ENCODE peak calls at places on chromosome 3, in six cellular contexts. One of them, this sample, is unnamed.

GRCh38 chr3:136733317-136733833 is 18.8 kb downstream of the STAG1 start:
- DNase-seq in A549: no peak
- DNase-seq in endothelial cell of umbilical vein: peak
- DNase-seq in GM12878: no peak
- DNase-seq in HepG2: no peak
- DNase-seq in NB4: no peak
- DNase-seq in this sample: no peak

GRCh38 chr3:183295211-183295610 is 42.2 kb downstream of the B3GNT5 start:
- DNase-seq in A549: peak
- DNase-seq in endothelial cell of umbilical vein: no peak
- DNase-seq in GM12878: no peak
- DNase-seq in HepG2: peak
- DNase-seq in NB4: peak
- DNase-seq in this sample: no peak

GRCh38 chr3:194269610-194270145 is 81.5 kb downstream of the CPN2 start:
- DNase-seq in A549: no peak
- DNase-seq in endothelial cell of umbilical vein: peak
- DNase-seq in GM12878: no peak
- DNase-seq in HepG2: no peak
- DNase-seq in NB4: no peak
- DNase-seq in this sample: peak

GRCh38 chr3:13644341-13645082 is 95.6 kb downstream of the FBLN2 start:
- DNase-seq in A549: no peak
- DNase-seq in endothelial cell of umbilical vein: no peak
- DNase-seq in GM12878: no peak
- DNase-seq in HepG2: no peak
- DNase-seq in NB4: no peak
- DNase-seq in this sample: no peak

GRCh38 chr3:177816667-177817208 is 619.5 kb upstream of the TBL1XR1 start:
- DNase-seq in A549: peak
- DNase-seq in endothelial cell of umbilical vein: peak
- DNase-seq in GM12878: no peak
- DNase-seq in HepG2: peak
- DNase-seq in NB4: peak
- DNase-seq in this sample: no peak

GRCh38 chr3:115626006-115626409 is 2.7 kb downstream of the GAP43 start:
- DNase-seq in A549: no peak
- DNase-seq in endothelial cell of umbilical vein: no peak
- DNase-seq in GM12878: no peak
- DNase-seq in HepG2: no peak
- DNase-seq in NB4: peak
- DNase-seq in this sample: no peak

GRCh38 chr3:19866751-19867347 is 67.2 kb downstream of the EFHB start:
- DNase-seq in A549: peak
- DNase-seq in endothelial cell of umbilical vein: peak
- DNase-seq in GM12878: peak
- DNase-seq in HepG2: peak
- DNase-seq in NB4: peak
- DNase-seq in this sample: peak

GRCh38 chr3:138898301-138898700 is 48.6 kb downstream of the FOXL2 start:
- DNase-seq in A549: no peak
- DNase-seq in endothelial cell of umbilical vein: peak
- DNase-seq in GM12878: no peak
- DNase-seq in HepG2: no peak
- DNase-seq in NB4: no peak
- DNase-seq in this sample: no peak

GRCh38 chr3:56800373-56801150 is 1.2 kb downstream of the ARHGEF3 start:
- DNase-seq in A549: no peak
- DNase-seq in endothelial cell of umbilical vein: peak
- DNase-seq in GM12878: no peak
- DNase-seq in HepG2: no peak
- DNase-seq in NB4: no peak
- DNase-seq in this sample: no peak

GRCh38 chr3:138513073-138513843 is 78.8 kb downstream of the ESYT3 start:
- DNase-seq in A549: no peak
- DNase-seq in endothelial cell of umbilical vein: no peak
- DNase-seq in GM12878: peak
- DNase-seq in HepG2: no peak
- DNase-seq in NB4: no peak
- DNase-seq in this sample: no peak

GRCh38 chr3:11385908-11386307 is 113.7 kb downstream of the ATG7 start:
- DNase-seq in A549: peak
- DNase-seq in endothelial cell of umbilical vein: peak
- DNase-seq in GM12878: no peak
- DNase-seq in HepG2: no peak
- DNase-seq in NB4: no peak
- DNase-seq in this sample: no peak

GRCh38 chr3:133895208-133896001 is at the start of gene RAB6B:
- DNase-seq in A549: no peak
- DNase-seq in endothelial cell of umbilical vein: peak
- DNase-seq in GM12878: no peak
- DNase-seq in HepG2: no peak
- DNase-seq in NB4: peak
- DNase-seq in this sample: peak

DNA sequence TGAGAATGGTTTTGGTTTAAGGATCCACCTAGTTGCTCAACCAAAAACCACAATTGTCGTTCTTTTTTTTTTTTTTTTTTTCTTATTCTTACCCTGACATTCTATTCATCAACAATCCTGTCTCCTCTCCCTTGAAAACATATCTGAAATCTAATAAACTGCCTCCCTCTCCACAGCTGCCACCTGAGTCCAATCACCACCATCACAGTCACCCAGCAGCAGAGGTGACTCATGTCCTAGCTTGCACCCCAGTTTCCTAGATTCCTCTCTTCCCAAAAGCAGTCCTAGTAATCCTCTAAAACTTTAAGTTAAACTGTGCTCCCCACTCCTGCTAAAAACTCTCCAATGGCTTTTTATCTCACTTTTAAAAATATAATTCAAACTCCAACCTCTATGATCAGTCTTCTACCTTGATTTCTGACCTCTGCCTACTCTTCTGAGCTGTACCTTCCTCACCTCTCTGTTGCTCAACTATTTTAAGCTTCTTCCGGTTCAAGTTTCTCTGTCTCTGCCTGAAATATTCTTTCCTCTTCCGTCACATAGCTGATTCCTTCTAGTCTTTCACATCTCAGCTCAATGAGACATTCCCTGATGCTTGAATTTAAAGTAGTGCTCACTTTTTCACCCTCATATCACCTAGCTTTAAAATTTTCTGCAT is 33.7 kb upstream of the RBMS3 start:
- DNase-seq in A549: no peak
- DNase-seq in endothelial cell of umbilical vein: no peak
- DNase-seq in GM12878: no peak
- DNase-seq in HepG2: no peak
- DNase-seq in NB4: no peak
- DNase-seq in this sample: no peak
- TF ChIP-seq MYC in A549: no peak
- TF ChIP-seq MYC in endothelial cell of umbilical vein: no peak
- TF ChIP-seq MYC in GM12878: no peak
- TF ChIP-seq MYC in HepG2: no peak
- TF ChIP-seq MYC in NB4: no peak
- TF ChIP-seq MYC in this sample: no peak

GRCh38 chr3:165185707-165186327 is 10.4 kb downstream of the SLITRK3 start:
- DNase-seq in A549: peak
- DNase-seq in endothelial cell of umbilical vein: peak
- DNase-seq in GM12878: peak
- DNase-seq in HepG2: peak
- DNase-seq in NB4: peak
- DNase-seq in this sample: peak
- TF ChIP-seq MYC in A549: no peak
- TF ChIP-seq MYC in endothelial cell of umbilical vein: no peak
- TF ChIP-seq MYC in GM12878: no peak
- TF ChIP-seq MYC in HepG2: no peak
- TF ChIP-seq MYC in NB4: no peak
- TF ChIP-seq MYC in this sample: no peak

GRCh38 chr3:71229905-71230657 is 353.4 kb downstream of the FOXP1 start:
- DNase-seq in A549: no peak
- DNase-seq in endothelial cell of umbilical vein: peak
- DNase-seq in GM12878: no peak
- DNase-seq in HepG2: no peak
- DNase-seq in NB4: no peak
- DNase-seq in this sample: no peak

GRCh38 chr3:71228156-71228885 is 355.2 kb downstream of the FOXP1 start:
- DNase-seq in A549: no peak
- DNase-seq in endothelial cell of umbilical vein: no peak
- DNase-seq in GM12878: no peak
- DNase-seq in HepG2: no peak
- DNase-seq in NB4: no peak
- DNase-seq in this sample: no peak

GRCh38 chr3:71232175-71232679 is 351.3 kb downstream of the FOXP1 start:
- DNase-seq in A549: no peak
- DNase-seq in endothelial cell of umbilical vein: no peak
- DNase-seq in GM12878: no peak
- DNase-seq in HepG2: no peak
- DNase-seq in NB4: no peak
- DNase-seq in this sample: no peak

GRCh38 chr3:71232895-71233294 is 350.6 kb downstream of the FOXP1 start:
- DNase-seq in A549: no peak
- DNase-seq in endothelial cell of umbilical vein: no peak
- DNase-seq in GM12878: no peak
- DNase-seq in HepG2: no peak
- DNase-seq in NB4: no peak
- DNase-seq in this sample: no peak

DNA sequence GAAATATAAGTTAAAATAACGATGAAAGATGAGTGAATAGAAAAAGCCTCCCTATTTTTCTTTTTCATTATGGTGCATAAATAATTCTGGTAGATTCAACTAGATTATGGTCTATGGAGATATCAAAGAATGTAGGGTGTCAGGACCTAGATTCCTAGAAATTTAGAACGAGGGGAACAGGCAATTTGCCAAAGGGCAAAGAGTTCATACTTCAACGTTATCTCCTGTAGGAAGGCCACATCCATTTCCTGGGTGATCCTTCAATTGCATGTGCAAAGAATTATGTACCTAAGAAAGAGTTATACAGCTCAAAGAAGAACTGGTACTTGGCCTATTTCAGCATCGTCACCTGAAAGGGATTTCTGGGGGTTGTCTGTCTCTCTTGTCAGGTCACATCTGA is 351.8 kb downstream of the FOXP1 start:
- DNase-seq in A549: no peak
- DNase-seq in endothelial cell of umbilical vein: no peak
- DNase-seq in GM12878: no peak
- DNase-seq in HepG2: no peak
- DNase-seq in NB4: no peak
- DNase-seq in this sample: peak
- TF ChIP-seq MYC in A549: no peak
- TF ChIP-seq MYC in endothelial cell of umbilical vein: no peak
- TF ChIP-seq MYC in GM12878: no peak
- TF ChIP-seq MYC in HepG2: no peak
- TF ChIP-seq MYC in NB4: no peak
- TF ChIP-seq MYC in this sample: no peak

GRCh38 chr3:45988100-45988761 is 7.4 kb downstream of the FYCO1 start:
- DNase-seq in A549: no peak
- DNase-seq in endothelial cell of umbilical vein: no peak
- DNase-seq in GM12878: no peak
- DNase-seq in HepG2: no peak
- DNase-seq in NB4: peak
- DNase-seq in this sample: no peak
- TF ChIP-seq MYC in A549: no peak
- TF ChIP-seq MYC in endothelial cell of umbilical vein: no peak
- TF ChIP-seq MYC in GM12878: no peak
- TF ChIP-seq MYC in HepG2: no peak
- TF ChIP-seq MYC in NB4: no peak
- TF ChIP-seq MYC in this sample: no peak

GRCh38 chr3:144501419-144501818 is 529.8 kb downstream of the DIPK2A start:
- DNase-seq in A549: no peak
- DNase-seq in endothelial cell of umbilical vein: no peak
- DNase-seq in GM12878: no peak
- DNase-seq in HepG2: no peak
- DNase-seq in NB4: no peak
- DNase-seq in this sample: no peak
- TF ChIP-seq MYC in A549: no peak
- TF ChIP-seq MYC in endothelial cell of umbilical vein: no peak
- TF ChIP-seq MYC in GM12878: no peak
- TF ChIP-seq MYC in HepG2: no peak
- TF ChIP-seq MYC in NB4: no peak
- TF ChIP-seq MYC in this sample: no peak

GRCh38 chr3:25235471-25235870 is 192.6 kb upstream of the RARB start:
- DNase-seq in A549: no peak
- DNase-seq in endothelial cell of umbilical vein: no peak
- DNase-seq in GM12878: no peak
- DNase-seq in HepG2: no peak
- DNase-seq in NB4: no peak
- DNase-seq in this sample: no peak

GRCh38 chr3:25235033-25235432 is 193.0 kb upstream of the RARB start:
- DNase-seq in A549: no peak
- DNase-seq in endothelial cell of umbilical vein: no peak
- DNase-seq in GM12878: no peak
- DNase-seq in HepG2: no peak
- DNase-seq in NB4: no peak
- DNase-seq in this sample: no peak

GRCh38 chr3:25226747-25227146 is 201.3 kb upstream of the RARB start:
- DNase-seq in A549: no peak
- DNase-seq in endothelial cell of umbilical vein: no peak
- DNase-seq in GM12878: no peak
- DNase-seq in HepG2: no peak
- DNase-seq in NB4: no peak
- DNase-seq in this sample: no peak

DNA sequence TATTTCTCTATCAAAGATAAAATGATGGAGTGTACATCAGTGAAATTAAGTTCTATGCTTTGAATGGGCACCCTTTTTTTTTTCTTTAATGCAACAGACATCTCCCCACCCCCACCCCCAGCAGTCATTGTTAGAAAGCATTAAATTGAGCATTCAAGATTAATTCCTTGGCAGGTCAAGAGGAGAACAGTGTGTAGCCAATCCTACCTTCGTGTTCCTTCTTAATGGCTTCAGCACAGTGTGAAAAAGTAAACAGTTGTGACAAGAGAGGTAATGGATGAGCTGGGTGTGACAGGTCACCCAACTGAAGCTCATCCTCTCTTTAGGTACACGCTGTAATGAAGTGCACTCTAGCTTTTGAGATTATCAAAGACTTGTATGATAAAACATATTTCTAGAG is 198.5 kb upstream of the RARB start:
- DNase-seq in A549: no peak
- DNase-seq in endothelial cell of umbilical vein: no peak
- DNase-seq in GM12878: no peak
- DNase-seq in HepG2: no peak
- DNase-seq in NB4: no peak
- DNase-seq in this sample: no peak
- TF ChIP-seq MYC in A549: no peak
- TF ChIP-seq MYC in endothelial cell of umbilical vein: no peak
- TF ChIP-seq MYC in GM12878: no peak
- TF ChIP-seq MYC in HepG2: no peak
- TF ChIP-seq MYC in NB4: no peak
- TF ChIP-seq MYC in this sample: no peak